ENCODE peak calls at places on chromosomes 16 and 17, in eight cellular contexts. I is stomach, H is uterus, J is IMR-90, Y is breast epithelium, W is prostate gland, C is HCT116, Z is NB4. X is an unnamed sample.

GRCh38 chr17:16989230-16989952 is 17.5 kb upstream of the TNFRSF13B start:
- DNase-seq in I (no peak), H (no peak), J (no peak), Y (no peak), W (no peak), C (no peak), Z (peak), X (peak)

GRCh38 chr17:81071761-81072741 is 37.1 kb downstream of the BAIAP2 start:
- DNase-seq in I (peak), H (no peak), J (no peak), Y (no peak), W (no peak), C (no peak), Z (no peak), X (no peak)

GRCh38 chr17:9239260-9239820 is 218.0 kb downstream of the NTN1 start:
- DNase-seq in I (peak), H (no peak), J (no peak), Y (no peak), W (no peak), C (no peak), Z (no peak), X (no peak)

GRCh38 chr16:66580605-66581209 is 1.4 kb downstream of the CMTM2 start:
- DNase-seq in I (no peak), H (no peak), J (peak), Y (no peak), W (no peak), C (no peak), Z (no peak), X (no peak)

GRCh38 chr17:17075037-17075755 is 32.9 kb downstream of the MPRIP start:
- DNase-seq in I (no peak), H (peak), J (peak), Y (no peak), W (no peak), C (no peak), Z (no peak), X (no peak)

GRCh38 chr17:47811709-47812108 is 9.9 kb downstream of the OSBPL7 start:
- DNase-seq in I (no peak), H (no peak), J (no peak), Y (no peak), W (no peak), C (no peak), Z (no peak), X (no peak)

GRCh38 chr16:85245307-85246172 is 133.3 kb upstream of the CIBAR2 start:
- DNase-seq in I (peak), H (peak), J (peak), Y (peak), W (peak), C (peak), Z (peak), X (no peak)

GRCh38 chr16:27070776-27071175 is 4.0 kb downstream of the C16orf82 start:
- DNase-seq in I (no peak), H (no peak), J (no peak), Y (no peak), W (no peak), C (no peak), Z (no peak), X (no peak)

GRCh38 chr17:42342242-42343008 is 45.8 kb downstream of the STAT3 start:
- DNase-seq in I (no peak), H (no peak), J (peak), Y (no peak), W (no peak), C (no peak), Z (peak), X (no peak)

GRCh38 chr17:18258356-18259038 is at the start of gene FLII:
- DNase-seq in I (peak), H (no peak), J (peak), Y (no peak), W (peak), C (no peak), Z (peak), X (no peak)

GRCh38 chr17:47966079-47966519 is 4.8 kb upstream of the CDK5RAP3 start:
- DNase-seq in I (no peak), H (peak), J (no peak), Y (no peak), W (peak), C (no peak), Z (no peak), X (no peak)

GRCh38 chr16:22091721-22092120 is 620 bp upstream of the VWA3A start:
- DNase-seq in I (no peak), H (no peak), J (no peak), Y (no peak), W (no peak), C (no peak), Z (no peak), X (no peak)

GRCh38 chr17:17098426-17099035 is 56.3 kb downstream of the MPRIP start:
- DNase-seq in I (no peak), H (peak), J (peak), Y (no peak), W (no peak), C (no peak), Z (no peak), X (no peak)

GRCh38 chr17:16446338-16446983 is 31.1 kb downstream of the TRPV2 start:
- DNase-seq in I (no peak), H (no peak), J (no peak), Y (no peak), W (no peak), C (no peak), Z (peak), X (no peak)

GRCh38 chr17:1629647-1630310 is 1.1 kb upstream of the SLC43A2 start:
- DNase-seq in I (peak), H (no peak), J (peak), Y (peak), W (peak), C (peak), Z (peak), X (no peak)

GRCh38 chr16:19555186-19555937 is at the start of gene VPS35L:
- DNase-seq in I (peak), H (peak), J (peak), Y (peak), W (peak), C (peak), Z (peak), X (peak)

GRCh38 chr16:54521327-54521726 is 234.7 kb upstream of the IRX3 start:
- DNase-seq in I (no peak), H (no peak), J (no peak), Y (no peak), W (no peak), C (no peak), Z (no peak), X (no peak)

GRCh38 chr16:88761143-88761534 is 23.9 kb downstream of the PIEZO1 start:
- DNase-seq in I (no peak), H (no peak), J (no peak), Y (no peak), W (no peak), C (no peak), Z (no peak), X (no peak)

GRCh38 chr17:46154151-46154816 is 38.9 kb downstream of the KANSL1 start:
- DNase-seq in I (no peak), H (no peak), J (peak), Y (no peak), W (no peak), C (no peak), Z (peak), X (no peak)

GRCh38 chr16:3242709-3243108 is 7.8 kb upstream of the ZNF200 start:
- DNase-seq in I (no peak), H (no peak), J (no peak), Y (no peak), W (no peak), C (no peak), Z (peak), X (peak)

GRCh38 chr16:23324727-23325126 is 22.6 kb downstream of the SCNN1B start:
- DNase-seq in I (peak), H (peak), J (no peak), Y (peak), W (peak), C (no peak), Z (no peak), X (no peak)

GRCh38 chr16:48592839-48593429 is 17.0 kb downstream of the N4BP1 start:
- DNase-seq in I (no peak), H (no peak), J (no peak), Y (no peak), W (no peak), C (no peak), Z (peak), X (no peak)

GRCh38 chr17:5680766-5681165 is 96.5 kb upstream of the NLRP1 start:
- DNase-seq in I (no peak), H (no peak), J (no peak), Y (no peak), W (no peak), C (no peak), Z (no peak), X (no peak)

GRCh38 chr17:46772879-46773620 is 45.4 kb downstream of the WNT3 start:
- DNase-seq in I (no peak), H (no peak), J (no peak), Y (no peak), W (no peak), C (no peak), Z (peak), X (no peak)

GRCh38 chr17:284676-285355 is 67.8 kb downstream of the RPH3AL start:
- DNase-seq in I (no peak), H (no peak), J (no peak), Y (no peak), W (no peak), C (no peak), Z (no peak), X (peak)

GRCh38 chr17:29257756-29258155 is 11.1 kb downstream of the CRYBA1 start:
- DNase-seq in I (no peak), H (no peak), J (peak), Y (no peak), W (no peak), C (no peak), Z (peak), X (no peak)

GRCh38 chr17:7763919-7764318 is 46.4 kb downstream of the DNAH2 start:
- DNase-seq in I (no peak), H (no peak), J (no peak), Y (no peak), W (no peak), C (no peak), Z (no peak), X (no peak)

GRCh38 chr16:3475604-3476375 is 19.5 kb downstream of the C16orf90 start:
- DNase-seq in I (no peak), H (no peak), J (no peak), Y (no peak), W (no peak), C (no peak), Z (no peak), X (no peak)

GRCh38 chr16:73025506-73026131 is 22.3 kb downstream of the ZFHX3 start:
- DNase-seq in I (no peak), H (no peak), J (no peak), Y (no peak), W (no peak), C (no peak), Z (no peak), X (no peak)

GRCh38 chr17:38922538-38923291 is 2.7 kb upstream of the LASP1NB start:
- DNase-seq in I (peak), H (peak), J (peak), Y (peak), W (peak), C (no peak), Z (no peak), X (peak)
- TF ChIP-seq POLR2A in I (no peak), H (no peak), J (no peak), Y (no peak), W (no peak), C (no peak), Z (no peak), X (no peak)

DNA sequence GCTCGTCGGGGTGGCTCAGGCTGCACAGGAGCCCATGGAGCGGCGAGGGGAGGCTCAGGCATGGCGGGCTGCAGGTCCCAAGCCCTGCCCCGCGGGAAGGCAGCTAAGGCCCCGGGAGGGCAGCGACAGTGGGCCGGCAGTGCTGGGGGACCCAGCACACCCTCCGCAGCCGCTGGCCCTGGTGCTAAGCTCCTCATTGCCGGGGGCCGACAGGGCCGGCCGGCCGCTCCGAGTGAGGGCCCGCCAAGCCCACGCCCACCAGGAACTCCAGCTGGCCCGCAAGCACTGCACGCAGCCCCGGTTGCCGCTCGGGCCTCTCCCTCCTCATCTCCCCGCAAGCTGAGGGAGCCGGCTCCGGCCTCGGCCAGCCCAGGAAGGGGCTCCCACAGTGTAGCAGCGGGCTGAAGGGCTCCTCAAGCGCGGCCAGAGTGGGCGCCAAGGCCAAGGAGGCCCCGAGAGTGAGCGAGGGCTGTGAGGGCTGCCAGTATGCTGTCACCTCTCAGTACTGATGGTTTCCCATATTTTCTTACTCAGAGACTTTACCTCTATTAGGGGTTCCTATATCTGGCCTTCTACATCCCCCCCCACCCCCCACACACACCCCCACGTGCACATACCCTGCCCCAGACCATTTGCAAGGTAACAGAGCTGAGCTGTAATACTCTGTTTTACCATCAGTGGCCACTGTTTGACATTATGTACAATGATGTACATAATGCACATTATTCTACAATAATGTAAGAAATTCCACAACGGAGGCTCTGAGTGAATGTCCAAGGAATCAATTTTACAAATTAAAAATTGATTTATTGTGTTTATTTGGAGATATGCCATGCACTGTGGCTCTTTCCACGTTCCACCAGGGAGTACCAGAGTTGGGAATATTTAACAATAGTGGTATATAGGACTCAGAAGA is 3.7 kb upstream of the VAT1L start:
- DNase-seq in I (no peak), H (no peak), J (no peak), Y (no peak), W (no peak), C (no peak), Z (peak), X (no peak)
- TF ChIP-seq CTCF in I (no peak), H (no peak), J (peak), Y (no peak), W (no peak), C (peak), Z (no peak), X (no peak)

GRCh38 chr16:77273-77806 is 685 bp upstream of the MPG start:
- DNase-seq in I (peak), H (peak), J (peak), Y (no peak), W (no peak), C (no peak), Z (peak), X (no peak)

GRCh38 chr16:75580-76501 is 2.2 kb upstream of the MPG start:
- DNase-seq in I (peak), H (peak), J (peak), Y (peak), W (no peak), C (no peak), Z (peak), X (peak)

GRCh38 chr16:78444-79145 is 570 bp downstream of the MPG start:
- DNase-seq in I (no peak), H (no peak), J (peak), Y (no peak), W (no peak), C (no peak), Z (peak), X (no peak)

GRCh38 chr16:77807-78443 is at the start of gene MPG:
- DNase-seq in I (peak), H (peak), J (peak), Y (peak), W (peak), C (no peak), Z (peak), X (peak)

DNA sequence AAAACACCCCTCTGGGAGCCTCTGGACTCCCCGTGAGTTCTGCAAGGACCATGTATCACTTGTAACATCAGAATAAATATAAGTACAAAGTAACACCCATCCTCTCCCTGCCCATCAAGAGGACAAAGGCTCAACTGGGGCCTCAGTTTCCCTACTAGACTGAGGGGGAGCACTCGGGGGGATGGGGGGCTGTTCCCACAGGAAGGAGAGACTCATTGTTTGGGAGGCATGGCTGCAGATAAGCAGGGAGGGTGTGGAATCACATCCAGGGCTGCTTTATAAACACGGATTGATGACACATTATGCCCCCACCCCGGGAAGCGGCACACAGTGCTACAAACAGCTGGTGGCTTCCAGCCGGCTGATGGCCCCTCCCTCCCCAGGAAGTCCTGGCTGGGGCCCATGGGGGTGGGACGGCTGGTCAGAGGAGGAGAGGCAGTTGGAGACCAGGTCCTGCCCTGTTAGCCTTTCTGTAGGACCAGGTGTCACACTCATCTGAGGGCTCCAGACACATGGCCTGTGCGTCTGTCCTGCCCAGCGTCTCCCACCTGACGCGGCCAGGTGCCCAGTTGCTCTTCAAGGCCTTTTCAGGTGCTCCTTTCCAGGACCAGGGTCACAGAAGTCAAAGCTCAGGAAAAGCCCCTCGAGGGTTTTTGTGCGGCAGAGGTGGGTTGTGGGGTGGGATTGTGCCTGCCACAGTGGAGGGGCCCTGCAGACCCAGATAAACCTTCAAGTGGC is 1.3 kb upstream of the MPG start:
- DNase-seq in I (peak), H (peak), J (peak), Y (no peak), W (no peak), C (no peak), Z (peak), X (peak)
- H3K4me3 ChIP-seq in I (peak), H (peak), J (no peak), Y (peak), W (peak), C (peak), Z (peak), X (no peak)

GRCh38 chr17:78428025-78428575 is 49.7 kb downstream of the PGS1 start:
- DNase-seq in I (no peak), H (no peak), J (no peak), Y (no peak), W (no peak), C (no peak), Z (no peak), X (no peak)

GRCh38 chr17:78430892-78431691 is 52.6 kb downstream of the PGS1 start:
- DNase-seq in I (no peak), H (no peak), J (no peak), Y (no peak), W (no peak), C (no peak), Z (no peak), X (no peak)

GRCh38 chr17:78429618-78429995 is 51.2 kb downstream of the PGS1 start:
- DNase-seq in I (no peak), H (no peak), J (no peak), Y (no peak), W (no peak), C (no peak), Z (no peak), X (no peak)

GRCh38 chr17:78427140-78427539 is 48.7 kb downstream of the PGS1 start:
- DNase-seq in I (no peak), H (no peak), J (no peak), Y (no peak), W (no peak), C (no peak), Z (no peak), X (no peak)

DNA sequence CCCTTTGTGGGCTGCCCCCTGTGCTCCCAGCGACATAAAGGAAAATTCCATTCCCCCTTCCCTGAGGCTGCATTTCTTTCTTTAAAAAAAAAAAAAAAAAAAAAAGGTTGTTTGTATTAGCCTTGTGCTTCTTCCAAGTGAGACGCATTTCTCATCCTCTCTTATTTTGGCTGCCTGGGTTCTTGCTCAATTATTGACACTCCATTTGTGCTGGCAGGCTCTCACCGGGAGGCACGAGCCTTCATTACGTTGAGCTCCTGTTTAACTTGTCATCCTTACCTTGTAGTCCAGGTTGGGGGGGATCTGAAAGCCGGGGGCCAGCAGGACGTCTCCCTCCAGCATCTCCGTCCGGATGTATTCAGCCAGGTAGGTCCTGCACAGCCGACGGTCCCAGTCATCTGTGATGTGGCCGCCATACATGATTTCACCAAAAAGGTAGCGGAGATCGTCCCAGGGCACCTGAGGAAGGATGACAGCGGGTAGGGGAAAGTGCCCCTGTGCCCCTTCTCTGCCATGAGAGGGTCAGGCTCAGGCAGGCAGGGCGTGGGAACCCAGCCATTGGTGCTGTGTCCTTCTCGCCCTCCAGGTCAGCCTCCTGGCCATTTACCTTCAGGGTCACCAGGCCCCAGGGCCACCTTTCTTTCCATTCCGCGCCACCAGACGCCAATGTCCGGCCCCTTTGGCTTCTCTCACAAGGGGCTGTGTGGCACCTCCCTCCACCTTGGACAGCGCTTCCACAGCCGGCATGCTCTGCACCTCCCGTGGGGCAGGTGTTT is 50.6 kb downstream of the PGS1 start:
- DNase-seq in I (no peak), H (no peak), J (peak), Y (peak), W (peak), C (no peak), Z (no peak), X (no peak)
- TF ChIP-seq POLR2A in I (no peak), H (no peak), J (no peak), Y (no peak), W (no peak), C (no peak), Z (no peak), X (no peak)

DNA sequence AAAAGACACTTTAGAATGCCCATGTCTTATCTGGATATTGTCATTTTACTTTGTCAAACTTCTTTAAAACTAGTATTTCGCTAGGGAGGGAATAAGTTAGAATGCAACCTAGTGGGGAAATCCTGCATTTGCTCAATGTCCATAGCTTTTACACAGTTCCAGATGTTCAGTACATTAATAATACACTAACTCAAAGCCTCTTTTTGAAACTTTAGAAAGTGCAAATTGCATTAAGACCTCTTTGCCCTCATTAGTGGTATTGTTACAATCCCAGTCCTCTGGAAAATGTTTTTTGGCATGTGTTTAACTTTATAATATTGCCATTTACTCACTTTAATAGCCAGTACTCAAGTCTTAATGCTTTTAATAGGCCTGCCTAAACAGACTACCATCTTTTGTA is 106.8 kb downstream of the BRIP1 start:
- DNase-seq in I (no peak), H (no peak), J (no peak), Y (no peak), W (no peak), C (no peak), Z (no peak), X (no peak)
- TF ChIP-seq CTCF in I (no peak), H (no peak), J (no peak), Y (no peak), W (no peak), C (no peak), Z (no peak), X (no peak)

X was measured in lower leg skin.